ENCODE peak calls at places on chromosomes 3 and 15, in five cellular contexts. One of them, this sample, is unnamed.

GRCh38 chr15:44588541-44588940 is 51.6 kb downstream of the EIF3J start:
- DNase-seq in foreskin keratinocyte: no peak
- DNase-seq in A549: no peak
- DNase-seq in fibroblast of lung: no peak
- DNase-seq in right lobe of liver: no peak
- DNase-seq in this sample: no peak

GRCh38 chr3:197787412-197787811 is 3.6 kb upstream of the LRCH3 start:
- DNase-seq in right lobe of liver: no peak
- DNase-seq in A549: no peak
- DNase-seq in foreskin keratinocyte: no peak
- DNase-seq in fibroblast of lung: no peak
- DNase-seq in this sample: peak

GRCh38 chr15:85002517-85002916 is 20.9 kb downstream of the PDE8A start:
- DNase-seq in fibroblast of lung: peak
- DNase-seq in right lobe of liver: no peak
- DNase-seq in foreskin keratinocyte: no peak
- DNase-seq in A549: no peak
- DNase-seq in this sample: no peak

GRCh38 chr15:85764304-85764633 is 30.5 kb downstream of the KLHL25 start:
- DNase-seq in foreskin keratinocyte: no peak
- DNase-seq in right lobe of liver: no peak
- DNase-seq in A549: no peak
- DNase-seq in fibroblast of lung: no peak
- DNase-seq in this sample: no peak

GRCh38 chr15:42373274-42373673 is 14.0 kb downstream of the CAPN3 start:
- DNase-seq in A549: no peak
- DNase-seq in fibroblast of lung: no peak
- DNase-seq in foreskin keratinocyte: no peak
- DNase-seq in right lobe of liver: no peak
- DNase-seq in this sample: no peak

GRCh38 chr15:89430530-89431341 is 65.6 kb downstream of the RHCG start:
- DNase-seq in fibroblast of lung: peak
- DNase-seq in right lobe of liver: peak
- DNase-seq in A549: peak
- DNase-seq in foreskin keratinocyte: peak
- DNase-seq in this sample: peak

GRCh38 chr3:32347286-32348125 is 44.1 kb upstream of the CMTM7 start:
- DNase-seq in foreskin keratinocyte: no peak
- DNase-seq in right lobe of liver: no peak
- DNase-seq in A549: no peak
- DNase-seq in fibroblast of lung: peak
- DNase-seq in this sample: peak

GRCh38 chr15:22922003-22922402 is 58.2 kb downstream of the CYFIP1 start:
- DNase-seq in right lobe of liver: no peak
- DNase-seq in fibroblast of lung: no peak
- DNase-seq in A549: no peak
- DNase-seq in foreskin keratinocyte: no peak
- DNase-seq in this sample: no peak

GRCh38 chr3:125374501-125374995 is 577 bp downstream of the ZNF148 start:
- DNase-seq in A549: peak
- DNase-seq in right lobe of liver: peak
- DNase-seq in foreskin keratinocyte: peak
- DNase-seq in fibroblast of lung: peak
- DNase-seq in this sample: peak

GRCh38 chr15:69893863-69894262 is 203.9 kb downstream of the TLE3 start:
- DNase-seq in foreskin keratinocyte: peak
- DNase-seq in right lobe of liver: no peak
- DNase-seq in A549: no peak
- DNase-seq in fibroblast of lung: peak
- DNase-seq in this sample: peak

GRCh38 chr3:71244153-71245051 is 339.1 kb downstream of the FOXP1 start:
- DNase-seq in foreskin keratinocyte: no peak
- DNase-seq in fibroblast of lung: peak
- DNase-seq in A549: no peak
- DNase-seq in right lobe of liver: no peak
- DNase-seq in this sample: no peak

GRCh38 chr15:67039349-67040075 is 25.9 kb upstream of the SMAD3 start:
- DNase-seq in fibroblast of lung: no peak
- DNase-seq in A549: no peak
- DNase-seq in right lobe of liver: no peak
- DNase-seq in foreskin keratinocyte: peak
- DNase-seq in this sample: peak

GRCh38 chr3:30597769-30598134 is 8.6 kb upstream of the TGFBR2 start:
- DNase-seq in fibroblast of lung: no peak
- DNase-seq in foreskin keratinocyte: no peak
- DNase-seq in A549: no peak
- DNase-seq in right lobe of liver: no peak
- DNase-seq in this sample: no peak

GRCh38 chr3:53881691-53882593 is at the start of gene ACTR8:
- DNase-seq in fibroblast of lung: peak
- DNase-seq in right lobe of liver: peak
- DNase-seq in foreskin keratinocyte: peak
- DNase-seq in A549: peak
- DNase-seq in this sample: peak

GRCh38 chr15:41585140-41586047 is 26.4 kb downstream of the TYRO3 start:
- DNase-seq in A549: peak
- DNase-seq in foreskin keratinocyte: peak
- DNase-seq in fibroblast of lung: peak
- DNase-seq in right lobe of liver: no peak
- DNase-seq in this sample: peak

GRCh38 chr15:77002436-77002835 is 7.5 kb downstream of the PSTPIP1 start:
- DNase-seq in right lobe of liver: peak
- DNase-seq in A549: no peak
- DNase-seq in foreskin keratinocyte: no peak
- DNase-seq in fibroblast of lung: peak
- DNase-seq in this sample: no peak

DNA sequence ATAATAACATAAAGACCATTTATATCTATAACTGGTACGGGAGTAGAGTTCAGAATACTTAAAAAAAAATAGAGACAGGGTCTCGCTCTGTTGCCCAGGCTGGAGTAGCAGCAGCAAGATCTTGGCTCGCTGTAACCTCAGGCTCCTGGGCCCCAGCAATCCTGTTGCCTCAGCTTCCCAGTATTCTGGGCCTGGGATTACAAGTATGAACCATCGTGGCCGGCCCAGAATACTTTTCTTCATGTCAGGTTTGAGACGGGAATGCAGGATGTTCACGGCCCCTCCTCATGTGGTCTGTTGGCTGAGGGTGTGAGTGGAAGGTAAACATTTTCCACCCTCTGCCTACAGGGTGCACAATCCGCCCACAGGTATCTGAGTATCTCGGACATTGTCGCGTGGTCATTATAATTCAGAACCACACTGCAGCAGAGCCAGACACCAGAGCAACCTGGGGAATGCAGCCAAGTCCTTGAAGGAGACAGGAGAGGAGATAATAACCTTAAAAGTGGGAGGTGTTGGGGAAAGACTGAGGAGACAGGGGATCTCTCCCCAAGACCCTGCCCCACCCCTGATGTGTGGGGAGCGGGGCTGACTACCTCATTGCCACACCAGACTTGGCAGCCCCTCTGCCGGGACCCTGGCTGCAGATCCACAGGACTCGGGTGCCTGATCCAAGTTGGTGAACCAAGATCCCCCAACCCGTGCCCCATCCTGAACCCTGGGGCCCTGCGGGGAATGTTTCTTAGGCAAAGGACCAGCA is 106.8 kb downstream of the ADCY5 start:
- DNase-seq in A549: no peak
- DNase-seq in right lobe of liver: no peak
- DNase-seq in fibroblast of lung: no peak
- DNase-seq in foreskin keratinocyte: no peak
- DNase-seq in this sample: no peak
- TF ChIP-seq CTCF in A549: no peak
- TF ChIP-seq CTCF in right lobe of liver: no peak
- TF ChIP-seq CTCF in fibroblast of lung: no peak
- TF ChIP-seq CTCF in foreskin keratinocyte: peak
- TF ChIP-seq CTCF in this sample: no peak

GRCh38 chr15:63045438-63046278 is 3.1 kb downstream of the TPM1 start:
- DNase-seq in fibroblast of lung: no peak
- DNase-seq in A549: no peak
- DNase-seq in right lobe of liver: no peak
- DNase-seq in foreskin keratinocyte: no peak
- DNase-seq in this sample: no peak
- H3K27ac ChIP-seq in fibroblast of lung: peak
- H3K27ac ChIP-seq in A549: peak
- H3K27ac ChIP-seq in right lobe of liver: no peak
- H3K27ac ChIP-seq in foreskin keratinocyte: no peak
- H3K27ac ChIP-seq in this sample: peak

GRCh38 chr15:80323285-80323684 is 71.3 kb upstream of the CTXND1 start:
- DNase-seq in fibroblast of lung: no peak
- DNase-seq in A549: no peak
- DNase-seq in right lobe of liver: no peak
- DNase-seq in foreskin keratinocyte: no peak
- DNase-seq in this sample: no peak
- TF ChIP-seq CTCF in fibroblast of lung: peak
- TF ChIP-seq CTCF in A549: peak
- TF ChIP-seq CTCF in right lobe of liver: no peak
- TF ChIP-seq CTCF in foreskin keratinocyte: peak
- TF ChIP-seq CTCF in this sample: no peak

GRCh38 chr3:158769519-158770253 is 32.2 kb upstream of the MFSD1 start:
- DNase-seq in right lobe of liver: no peak
- DNase-seq in fibroblast of lung: no peak
- DNase-seq in foreskin keratinocyte: no peak
- DNase-seq in A549: no peak
- DNase-seq in this sample: no peak

GRCh38 chr3:158771018-158771350 is 30.9 kb upstream of the MFSD1 start:
- DNase-seq in fibroblast of lung: no peak
- DNase-seq in foreskin keratinocyte: no peak
- DNase-seq in A549: no peak
- DNase-seq in right lobe of liver: no peak
- DNase-seq in this sample: no peak

GRCh38 chr3:158768881-158769518 is 32.9 kb upstream of the MFSD1 start:
- DNase-seq in right lobe of liver: no peak
- DNase-seq in fibroblast of lung: peak
- DNase-seq in A549: peak
- DNase-seq in foreskin keratinocyte: peak
- DNase-seq in this sample: peak

GRCh38 chr3:158771577-158771976 is 30.3 kb upstream of the MFSD1 start:
- DNase-seq in A549: peak
- DNase-seq in right lobe of liver: no peak
- DNase-seq in foreskin keratinocyte: no peak
- DNase-seq in fibroblast of lung: no peak
- DNase-seq in this sample: no peak

GRCh38 chr3:158770254-158771017 is 31.4 kb upstream of the MFSD1 start:
- DNase-seq in fibroblast of lung: peak
- DNase-seq in foreskin keratinocyte: peak
- DNase-seq in right lobe of liver: no peak
- DNase-seq in A549: peak
- DNase-seq in this sample: no peak
- H3K27ac ChIP-seq in fibroblast of lung: peak
- H3K27ac ChIP-seq in foreskin keratinocyte: no peak
- H3K27ac ChIP-seq in right lobe of liver: no peak
- H3K27ac ChIP-seq in A549: peak
- H3K27ac ChIP-seq in this sample: peak

This sample was measured in hepatocyte.